ENCODE peak calls at places on chromosomes 11 and 22, in four cellular contexts. I, Z, W and N are unnamed samples.

GRCh38 chr22:47630741-47631534 is 868.5 kb downstream of the TBC1D22A start:
- DNase-seq in I (no peak), Z (no peak), W (no peak), N (no peak)

GRCh38 chr11:14773755-14774154 is 118.3 kb downstream of the CYP2R1 start:
- DNase-seq in I (no peak), Z (no peak), W (no peak), N (no peak)

GRCh38 chr11:32090774-32091370 is at the start of gene RCN1:
- DNase-seq in W (peak), I (peak), Z (peak), N (peak)

GRCh38 chr11:28463826-28464225 is 355.6 kb downstream of the METTL15 start:
- DNase-seq in Z (no peak), W (no peak), I (no peak), N (no peak)

GRCh38 chr11:126918556-126918955 is 82.0 kb downstream of the KIRREL3 start:
- DNase-seq in I (no peak), Z (no peak), W (no peak), N (no peak)

GRCh38 chr11:75342966-75343870 is 8.2 kb downstream of the ARRB1 start:
- DNase-seq in Z (peak), I (no peak), W (no peak), N (peak)

GRCh38 chr11:131815631-131816030 is 445.2 kb downstream of the NTM start:
- DNase-seq in I (no peak), Z (no peak), W (no peak), N (no peak)

GRCh38 chr11:2798951-2799761 is 86.4 kb downstream of the CDKN1C start:
- DNase-seq in I (peak), Z (peak), W (peak), N (peak)

GRCh38 chr11:126853732-126854131 is 146.8 kb downstream of the KIRREL3 start:
- DNase-seq in I (no peak), Z (no peak), W (no peak), N (no peak)

GRCh38 chr22:37186997-37187522 is 987 bp downstream of the C1QTNF6 start:
- DNase-seq in Z (peak), W (no peak), I (no peak), N (no peak)

GRCh38 chr22:24097961-24098391 is 83.3 kb upstream of the SUSD2 start:
- DNase-seq in Z (no peak), I (no peak), W (no peak), N (no peak)

GRCh38 chr22:33844273-33844672 is 76.0 kb downstream of the LARGE1 start:
- DNase-seq in Z (no peak), I (no peak), W (no peak), N (no peak)

GRCh38 chr11:108788565-108789199 is 123.8 kb downstream of the DDX10 start:
- DNase-seq in W (no peak), I (no peak), Z (no peak), N (no peak)

GRCh38 chr11:110355011-110355744 is 58.8 kb upstream of the RDX start:
- DNase-seq in I (peak), Z (no peak), W (no peak), N (no peak)

GRCh38 chr11:69484427-69485259 is 3.2 kb downstream of the LINC01488 start:
- DNase-seq in W (no peak), I (no peak), Z (peak), N (peak)

GRCh38 chr11:31798057-31799035 is 12.8 kb downstream of the PAX6 start:
- DNase-seq in I (no peak), Z (no peak), W (no peak), N (no peak)

GRCh38 chr11:19723572-19724342 is 11.1 kb downstream of the NAV2 start:
- DNase-seq in Z (peak), I (peak), W (peak), N (peak)

GRCh38 chr11:128903248-128904041 is 12.3 kb downstream of the KCNJ5 start:
- DNase-seq in I (peak), Z (peak), W (peak), N (no peak)

GRCh38 chr11:118415739-118416068 is 14.3 kb downstream of the ATP5MG start:
- DNase-seq in I (peak), Z (peak), W (no peak), N (peak)

GRCh38 chr11:114058026-114058706 is 1.3 kb upstream of the ZBTB16 start:
- DNase-seq in W (no peak), Z (no peak), I (peak), N (peak)

GRCh38 chr22:23767673-23768548 is at the start of gene CHCHD10:
- DNase-seq in I (peak), W (peak), Z (peak), N (peak)

GRCh38 chr11:537622-538430 is 499 bp downstream of the LRRC56 start:
- DNase-seq in Z (no peak), I (no peak), W (no peak), N (peak)

GRCh38 chr22:35541254-35541748 is 670 bp downstream of the RASD2 start:
- DNase-seq in W (no peak), Z (peak), I (peak), N (no peak)
- TF ChIP-seq POLR2A in W (no peak), Z (no peak), I (no peak), N (no peak)

GRCh38 chr22:38338772-38339379 is 21.6 kb upstream of the CSNK1E start:
- DNase-seq in W (no peak), Z (no peak), I (peak), N (peak)
- TF ChIP-seq POLR2A in W (no peak), Z (no peak), I (no peak), N (no peak)

DNA sequence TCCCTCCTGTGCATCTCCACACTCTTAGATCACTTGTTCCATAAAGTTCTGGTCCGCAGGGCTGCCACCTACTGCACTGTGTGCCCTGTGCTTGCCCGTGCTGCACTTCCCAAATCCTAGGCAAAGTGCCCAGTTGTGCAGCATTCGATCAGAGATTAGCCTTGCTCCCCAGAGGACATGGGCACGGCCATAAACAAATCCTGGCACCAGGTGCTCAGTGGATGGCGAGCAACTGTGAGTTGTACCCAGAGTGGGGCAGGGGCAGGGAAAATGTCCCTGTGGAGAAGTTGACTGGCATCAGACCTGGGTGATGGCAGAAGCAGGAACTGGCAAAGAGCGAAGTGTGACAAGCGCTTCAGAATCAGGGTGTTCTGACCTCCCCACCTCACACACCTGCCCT is 4.7 kb downstream of the FADS2 start:
- DNase-seq in I (peak), W (no peak), Z (peak), N (peak)
- TF ChIP-seq POLR2A in I (no peak), W (no peak), Z (no peak), N (no peak)

DNA sequence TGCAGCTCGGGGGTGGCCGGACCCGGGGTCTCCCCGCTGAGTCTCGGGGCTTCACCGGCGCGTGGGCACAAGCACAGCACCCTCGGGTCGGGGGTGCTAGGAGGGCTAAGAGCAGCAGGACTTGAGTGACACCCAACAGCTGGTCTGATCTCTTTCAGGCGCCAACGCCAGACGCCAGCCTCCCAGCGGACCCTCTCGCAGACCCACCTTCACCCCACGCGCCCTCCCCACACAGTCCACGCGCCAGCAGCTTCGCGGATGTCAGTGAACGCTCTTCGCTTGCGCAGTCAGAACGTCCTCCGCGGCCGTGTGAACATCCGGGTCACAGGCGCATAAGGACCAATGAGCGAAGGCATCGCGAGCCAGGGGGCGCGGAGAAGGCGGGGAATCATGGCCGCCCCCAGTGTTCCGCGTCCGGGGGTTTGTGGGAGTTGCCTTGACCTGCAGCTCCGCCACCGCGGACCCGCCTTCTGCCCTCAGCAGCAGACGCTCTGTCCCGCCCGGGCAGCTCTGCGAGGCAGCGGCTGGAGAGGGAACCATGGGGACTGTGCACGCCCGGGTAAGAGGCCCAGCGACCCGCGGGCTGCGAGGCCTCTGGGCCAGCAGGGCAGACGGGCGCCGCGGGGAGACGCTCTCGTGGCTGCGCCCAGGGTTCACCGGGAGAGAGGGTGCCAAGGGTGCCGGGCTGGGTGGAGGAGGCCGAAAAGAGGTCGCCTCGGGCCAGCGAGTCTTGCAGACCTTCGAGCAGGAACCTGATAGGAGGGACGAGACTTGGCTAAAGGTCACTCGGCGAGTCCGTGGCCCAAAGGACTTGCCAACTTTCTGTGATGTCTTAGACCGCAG is at the start of gene SAMM50:
- DNase-seq in W (peak), Z (peak), I (peak), N (peak)
- TF ChIP-seq POLR2A in W (peak), Z (peak), I (peak), N (peak)

GRCh38 chr11:64789331-64790204 is 11.2 kb upstream of the SF1 start:
- DNase-seq in Z (no peak), W (no peak), I (peak), N (no peak)
- TF ChIP-seq POLR2A in Z (no peak), W (no peak), I (no peak), N (no peak)